ENCODE peak calls at places on chromosomes 2 and 18, in seven cellular contexts. O is CD8-positive, alpha-beta T cell; L is heart right ventricle; Y is heart left ventricle; N is coronary artery; A is tibial artery; Z is colonic mucosa. D is an unnamed sample.

GRCh38 chr18:55007582-55007981 is 48.3 kb upstream of the CCDC68 start:
- DNase-seq in O (no peak), L (no peak), Y (no peak), N (no peak), A (no peak), Z (no peak), D (no peak)

GRCh38 chr18:44679912-44680270 is 797 bp upstream of the SETBP1 start:
- DNase-seq in O (peak), L (peak), Y (peak), N (no peak), A (peak), Z (peak), D (no peak)

GRCh38 chr18:32042337-32042736 is 23.7 kb downstream of the RNF125 start:
- DNase-seq in O (no peak), L (no peak), Y (no peak), N (no peak), A (no peak), Z (no peak), D (no peak)

GRCh38 chr2:42558827-42559226 is 9.6 kb upstream of the MTA3 start:
- DNase-seq in O (no peak), L (no peak), Y (no peak), N (no peak), A (no peak), Z (peak), D (no peak)

GRCh38 chr2:224970311-224970710 is 72.0 kb downstream of the DOCK10 start:
- DNase-seq in O (no peak), L (no peak), Y (no peak), N (no peak), A (no peak), Z (no peak), D (no peak)

GRCh38 chr2:26846881-26847662 is 860 bp upstream of the DPYSL5 start:
- DNase-seq in O (no peak), L (no peak), Y (no peak), N (no peak), A (no peak), Z (no peak), D (no peak)

GRCh38 chr18:74522635-74523548 is 11.4 kb upstream of the CNDP1 start:
- DNase-seq in O (no peak), L (no peak), Y (no peak), N (no peak), A (peak), Z (no peak), D (no peak)

GRCh38 chr2:106058469-106059137 is 135.5 kb downstream of the UXS1 start:
- DNase-seq in O (peak), L (no peak), Y (no peak), N (no peak), A (no peak), Z (no peak), D (peak)

GRCh38 chr2:100291152-100291970 is 30.9 kb downstream of the LONRF2 start:
- DNase-seq in O (peak), L (no peak), Y (peak), N (no peak), A (no peak), Z (no peak), D (peak)

GRCh38 chr2:63056309-63057065 is 5.9 kb downstream of the OTX1 start:
- DNase-seq in O (no peak), L (no peak), Y (peak), N (no peak), A (no peak), Z (peak), D (peak)

GRCh38 chr2:17918789-17919188 is 40.3 kb downstream of the KCNS3 start:
- DNase-seq in O (no peak), L (no peak), Y (no peak), N (no peak), A (no peak), Z (no peak), D (no peak)

GRCh38 chr2:206980413-206980812 is 41.1 kb downstream of the CPO start:
- DNase-seq in O (no peak), L (no peak), Y (no peak), N (no peak), A (no peak), Z (no peak), D (no peak)

GRCh38 chr2:83594841-83595720 is 864.0 kb downstream of the SUCLG1 start:
- DNase-seq in O (no peak), L (no peak), Y (no peak), N (no peak), A (no peak), Z (no peak), D (no peak)

GRCh38 chr2:44479127-44479887 is 117.6 kb downstream of the CAMKMT start:
- DNase-seq in O (peak), L (peak), Y (no peak), N (no peak), A (no peak), Z (peak), D (peak)

GRCh38 chr2:210035679-210036078 is 33.2 kb downstream of the RPE start:
- DNase-seq in O (no peak), L (no peak), Y (no peak), N (no peak), A (no peak), Z (no peak), D (no peak)

GRCh38 chr2:101745711-101746694 is 48.5 kb downstream of the MAP4K4 start:
- DNase-seq in O (no peak), L (no peak), Y (no peak), N (no peak), A (no peak), Z (no peak), D (no peak)

GRCh38 chr2:166180951-166181812 is 53.4 kb upstream of the SCN1A start:
- DNase-seq in O (no peak), L (peak), Y (no peak), N (no peak), A (no peak), Z (peak), D (peak)

GRCh38 chr2:18612133-18612532 is 22.8 kb upstream of the NT5C1B start:
- DNase-seq in O (no peak), L (no peak), Y (no peak), N (no peak), A (no peak), Z (no peak), D (no peak)

GRCh38 chr2:51795248-51795888 is 763.4 kb upstream of the NRXN1 start:
- DNase-seq in O (no peak), L (no peak), Y (no peak), N (no peak), A (no peak), Z (peak), D (no peak)

DNA sequence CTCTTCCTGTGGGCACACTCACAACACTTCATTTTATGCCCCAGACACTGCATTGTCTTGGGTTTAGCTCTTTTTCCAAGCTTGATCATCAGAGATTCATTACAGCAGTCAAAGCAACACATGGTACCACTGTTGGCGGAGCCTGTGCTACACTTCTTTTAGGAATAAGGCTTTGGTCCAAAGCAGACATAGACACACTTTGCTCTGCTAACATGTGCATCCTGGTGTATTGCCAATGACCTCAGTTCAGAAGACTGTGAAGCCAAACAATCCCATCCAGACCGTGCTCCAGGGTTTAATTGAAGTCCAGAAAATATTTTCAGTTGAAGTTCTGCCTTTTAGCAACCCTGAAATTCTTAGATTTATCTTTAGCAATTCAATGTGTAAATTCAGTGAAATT is 354.6 kb upstream of the RAB12 start:
- DNase-seq in O (no peak), L (peak), Y (no peak), N (no peak), A (no peak), Z (no peak), D (no peak)
- H3K27ac ChIP-seq in O (no peak), L (no peak), Y (no peak), N (no peak), A (no peak), Z (no peak), D (no peak)

DNA sequence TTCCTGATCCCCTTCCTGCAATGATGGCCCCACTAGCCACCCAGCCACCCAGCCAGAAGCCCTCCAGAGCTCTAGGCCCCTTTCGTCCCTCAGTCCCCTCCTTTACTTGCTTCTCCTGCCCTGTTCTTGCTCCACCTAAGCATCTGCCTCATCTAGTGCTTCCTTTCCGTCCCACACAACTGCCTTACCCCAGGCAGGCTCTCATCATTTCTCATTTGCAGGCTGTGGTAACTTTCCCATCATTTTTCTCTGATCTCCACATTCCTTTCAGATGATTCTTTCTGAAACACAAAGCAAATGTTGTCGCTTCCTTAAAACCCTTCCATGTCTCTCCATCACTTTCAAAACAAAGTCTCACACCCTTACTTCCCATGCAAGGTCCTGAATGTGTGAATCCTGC is 459.8 kb downstream of the METTL4 start:
- DNase-seq in O (no peak), L (no peak), Y (no peak), N (no peak), A (no peak), Z (no peak), D (no peak)
- H3K27ac ChIP-seq in O (no peak), L (no peak), Y (no peak), N (no peak), A (no peak), Z (no peak), D (no peak)

GRCh38 chr2:200604571-200605255 is 18.9 kb downstream of the AOX1 start:
- DNase-seq in O (no peak), L (no peak), Y (no peak), N (no peak), A (no peak), Z (no peak), D (no peak)
- H3K27ac ChIP-seq in O (no peak), L (no peak), Y (no peak), N (peak), A (no peak), Z (no peak), D (no peak)

DNA sequence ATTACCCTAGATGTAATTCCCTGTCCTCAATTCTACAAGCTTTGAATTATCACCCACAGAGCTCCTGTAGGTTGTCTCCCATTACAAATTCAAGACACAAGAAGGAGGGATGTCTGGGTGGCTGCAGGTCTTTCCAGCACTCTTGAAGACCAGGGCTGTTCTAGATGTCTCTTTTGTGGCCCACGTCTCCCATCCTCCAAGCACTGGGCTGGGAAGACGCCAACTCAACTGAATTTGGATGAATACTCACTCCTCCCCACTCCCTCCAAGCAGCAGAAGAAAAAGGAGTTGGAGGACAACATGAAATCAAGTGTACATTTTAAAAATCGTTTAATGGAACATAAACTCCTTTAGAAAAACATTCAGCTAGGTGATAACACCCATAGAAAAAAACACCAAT is 31.2 kb downstream of the SMAD7 start:
- DNase-seq in O (no peak), L (no peak), Y (no peak), N (peak), A (peak), Z (no peak), D (no peak)
- H3K27ac ChIP-seq in O (no peak), L (no peak), Y (no peak), N (peak), A (peak), Z (no peak), D (no peak)

GRCh38 chr2:160255401-160255800 is 55.3 kb upstream of the ITGB6 start:
- DNase-seq in O (no peak), L (no peak), Y (no peak), N (no peak), A (no peak), Z (no peak), D (no peak)

GRCh38 chr2:160251566-160251965 is 51.5 kb upstream of the ITGB6 start:
- DNase-seq in O (no peak), L (peak), Y (peak), N (no peak), A (no peak), Z (no peak), D (no peak)

GRCh38 chr2:160253440-160254296 is 53.6 kb upstream of the ITGB6 start:
- DNase-seq in O (no peak), L (no peak), Y (no peak), N (no peak), A (no peak), Z (no peak), D (no peak)

GRCh38 chr2:160254363-160254762 is 54.3 kb upstream of the ITGB6 start:
- DNase-seq in O (no peak), L (no peak), Y (no peak), N (no peak), A (no peak), Z (no peak), D (no peak)

GRCh38 chr2:160252278-160252887 is 52.3 kb upstream of the ITGB6 start:
- DNase-seq in O (no peak), L (no peak), Y (no peak), N (no peak), A (no peak), Z (no peak), D (peak)
- H3K27ac ChIP-seq in O (no peak), L (peak), Y (peak), N (no peak), A (peak), Z (no peak), D (no peak)

DNA sequence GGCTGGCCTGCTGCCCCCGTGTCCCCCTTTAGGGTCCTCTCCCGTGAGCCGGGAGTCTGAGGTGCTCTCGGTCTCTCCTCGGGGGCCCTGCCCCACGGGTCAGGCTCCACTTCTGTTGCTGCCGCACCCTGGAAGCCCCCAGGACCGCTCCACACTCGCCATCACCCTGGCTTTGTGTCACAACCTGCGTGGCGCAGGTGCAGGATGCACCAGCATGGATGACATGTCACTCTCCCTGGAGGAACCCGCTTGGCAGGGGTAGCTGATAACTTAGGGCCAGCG is 10.8 kb upstream of the ARHGEF4 start:
- DNase-seq in O (no peak), L (no peak), Y (no peak), N (no peak), A (no peak), Z (no peak), D (no peak)
- H3K27ac ChIP-seq in O (no peak), L (no peak), Y (no peak), N (no peak), A (no peak), Z (no peak), D (no peak)

GRCh38 chr2:215699698-215700407 is 264.0 kb upstream of the FN1 start:
- DNase-seq in O (no peak), L (no peak), Y (no peak), N (no peak), A (no peak), Z (no peak), D (no peak)
- H3K27ac ChIP-seq in O (no peak), L (no peak), Y (peak), N (no peak), A (no peak), Z (peak), D (no peak)

GRCh38 chr18:12007063-12007462 is 25.8 kb downstream of the IMPA2 start:
- DNase-seq in O (no peak), L (no peak), Y (no peak), N (no peak), A (no peak), Z (no peak), D (no peak)

GRCh38 chr18:12003894-12004293 is 22.6 kb downstream of the IMPA2 start:
- DNase-seq in O (no peak), L (peak), Y (peak), N (no peak), A (no peak), Z (no peak), D (no peak)

GRCh38 chr18:12008181-12008767 is 27.0 kb downstream of the IMPA2 start:
- DNase-seq in O (no peak), L (no peak), Y (no peak), N (no peak), A (no peak), Z (peak), D (no peak)

GRCh38 chr18:12006488-12006840 is 25.2 kb downstream of the IMPA2 start:
- DNase-seq in O (no peak), L (no peak), Y (no peak), N (no peak), A (no peak), Z (no peak), D (no peak)

GRCh38 chr18:12005542-12006487 is 24.5 kb downstream of the IMPA2 start:
- DNase-seq in O (no peak), L (no peak), Y (no peak), N (no peak), A (no peak), Z (no peak), D (no peak)
- H3K27ac ChIP-seq in O (no peak), L (no peak), Y (no peak), N (no peak), A (no peak), Z (peak), D (no peak)

D was measured in CD4-positive, CD25-positive, alpha-beta regulatory T cell.